ENCODE peak calls at places on chromosomes 2 and 18, in six cellular contexts. B, W, S, P, L and C are unnamed samples.

GRCh38 chr2:199471443-199472057 is 13.8 kb upstream of the SATB2 start:
- DNase-seq in S (peak; percentile 94), W (peak; percentile 80), L (peak; percentile 71), P (peak; percentile 63), B (peak; percentile 89), C (no peak)

GRCh38 chr2:175432021-175432420 is 250.5 kb upstream of the ATP5MC3 start:
- DNase-seq in P (no peak), L (no peak), W (no peak), B (no peak), S (no peak), C (no peak)

GRCh38 chr2:37414470-37414949 is 70.1 kb downstream of the QPCT start:
- DNase-seq in L (no peak), W (no peak), P (no peak), S (peak; percentile 78), B (peak; percentile 83), C (no peak)

GRCh38 chr2:69175795-69176715 is 163.1 kb downstream of the ANTXR1 start:
- DNase-seq in W (no peak), B (no peak), L (no peak), S (no peak), P (no peak), C (no peak)

GRCh38 chr18:76528477-76529432 is 33.7 kb upstream of the ZNF516 start:
- DNase-seq in P (peak; percentile 46), B (peak; percentile 36), W (peak; percentile 65), L (no peak), S (peak; percentile 48), C (no peak)

GRCh38 chr2:128395640-128396499 is 77.2 kb upstream of the HS6ST1 start:
- DNase-seq in S (peak; percentile 43), W (no peak), B (no peak), P (peak; percentile 20), L (no peak), C (no peak)

GRCh38 chr2:67997528-67998267 is 65.1 kb downstream of the C1D start:
- DNase-seq in S (no peak), P (no peak), B (no peak), W (no peak), L (no peak), C (no peak)

GRCh38 chr18:63986885-63987284 is 17.0 kb downstream of the SERPINB8 start:
- DNase-seq in W (no peak), B (no peak), L (no peak), S (peak; percentile 4), P (no peak), C (no peak)

GRCh38 chr2:30321466-30321865 is 90.1 kb downstream of the LBH start:
- DNase-seq in L (no peak), W (no peak), B (no peak), P (no peak), S (no peak), C (no peak)

GRCh38 chr2:64327129-64327509 is 126.8 kb upstream of the LGALSL start:
- DNase-seq in B (no peak), W (no peak), S (no peak), L (no peak), P (no peak), C (no peak)